ENCODE peak calls at places on chromosomes 3 and 15, in seven cellular contexts. P is mesendoderm, Y is H1, B is neuronal stem cell, N is IMR-90, G is mesenchymal stem cell, I is trophoblast cell. X is an unnamed sample.

GRCh38 chr15:83164409-83165404 is 42.9 kb downstream of the HDGFL3 start:
- DNase-seq in P (no peak), Y (no peak), B (no peak), N (peak; percentile 86), G (peak; percentile 65), I (no peak), X (no peak)

GRCh38 chr3:15942936-15943335 is 145.2 kb upstream of the ANKRD28 start:
- DNase-seq in P (no peak), Y (no peak), B (no peak), N (no peak), G (no peak), I (peak; percentile 21), X (no peak)

GRCh38 chr3:114081022-114081421 is 24.5 kb downstream of the QTRT2 start:
- DNase-seq in P (no peak), Y (no peak), B (no peak), N (peak; percentile 30), G (no peak), I (no peak), X (no peak)

GRCh38 chr3:187041362-187042061 is 97.8 kb downstream of the RPL39L start:
- DNase-seq in P (no peak), Y (no peak), B (no peak), N (peak; percentile 54), G (peak; percentile 38), I (no peak), X (no peak)

GRCh38 chr3:130463221-130463620 is 53.8 kb upstream of the COL6A6 start:
- DNase-seq in P (no peak), Y (no peak), B (no peak), N (no peak), G (no peak), I (no peak), X (no peak)

GRCh38 chr3:142273501-142273900 is 48.1 kb upstream of the GK5 start:
- DNase-seq in P (no peak), Y (no peak), B (no peak), N (no peak), G (no peak), I (no peak), X (no peak)

GRCh38 chr3:108489776-108490175 is 20.6 kb downstream of the MYH15 start:
- DNase-seq in P (peak; percentile 66), Y (no peak), B (peak; percentile 64), N (peak; percentile 51), G (peak; percentile 65), I (peak; percentile 84), X (peak; percentile 34)

GRCh38 chr3:15007681-15008141 is 57.4 kb downstream of the MRPS25 start:
- DNase-seq in P (no peak), Y (no peak), B (no peak), N (peak; percentile 97), G (peak; percentile 26), I (peak; percentile 62), X (no peak)

GRCh38 chr15:34650177-34650576 is 66.7 kb upstream of the GOLGA8B start:
- DNase-seq in P (no peak), Y (no peak), B (no peak), N (peak; percentile 91), G (peak; percentile 32), I (peak; percentile 6), X (no peak)

GRCh38 chr15:70473623-70474366 is 289.6 kb downstream of the UACA start:
- DNase-seq in P (no peak), Y (no peak), B (no peak), N (no peak), G (no peak), I (no peak), X (no peak)

GRCh38 chr3:14228611-14229470 is 50.2 kb downstream of the LSM3 start:
- DNase-seq in P (no peak), Y (no peak), B (no peak), N (no peak), G (no peak), I (peak; percentile 28), X (no peak)

GRCh38 chr3:130300888-130301287 is 44.6 kb upstream of the COL6A5 start:
- DNase-seq in P (no peak), Y (no peak), B (no peak), N (no peak), G (no peak), I (no peak), X (no peak)

GRCh38 chr15:51738553-51738952 is 1.1 kb upstream of the LYSMD2 start:
- DNase-seq in P (no peak), Y (no peak), B (no peak), N (no peak), G (no peak), I (no peak), X (no peak)

GRCh38 chr15:90834626-90835025 is 33.8 kb upstream of the FURIN start:
- DNase-seq in P (no peak), Y (no peak), B (no peak), N (no peak), G (no peak), I (peak; percentile 56), X (no peak)

GRCh38 chr3:134029256-134029733 is 430 bp downstream of the SLCO2A1 start:
- DNase-seq in P (peak; percentile 46), Y (no peak), B (no peak), N (peak; percentile 15), G (peak; percentile 33), I (peak; percentile 33), X (peak; percentile 46)

GRCh38 chr15:101810905-101811304 is 1.1 kb upstream of the OR4F15 start:
- DNase-seq in P (peak; percentile 3), Y (no peak), B (peak; percentile 1), N (no peak), G (peak; percentile 15), I (no peak), X (no peak)

GRCh38 chr15:72858205-72858604 is 74.6 kb upstream of the ADPGK start:
- DNase-seq in P (no peak), Y (no peak), B (no peak), N (no peak), G (no peak), I (no peak), X (no peak)

GRCh38 chr15:60548101-60548500 is 69.2 kb upstream of the ICE2 start:
- DNase-seq in P (no peak), Y (no peak), B (no peak), N (no peak), G (no peak), I (no peak), X (no peak)

GRCh38 chr15:81265944-81266775 is 57.8 kb downstream of the STARD5 start:
- DNase-seq in P (peak; percentile 86), Y (peak; percentile 70), B (peak; percentile 78), N (peak; percentile 80), G (peak; percentile 72), I (peak; percentile 93), X (peak; percentile 87)

GRCh38 chr3:46187876-46188275 is 20.2 kb downstream of the CCR1 start:
- DNase-seq in P (no peak), Y (no peak), B (no peak), N (peak; percentile 58), G (peak; percentile 55), I (peak; percentile 45), X (no peak)

DNA sequence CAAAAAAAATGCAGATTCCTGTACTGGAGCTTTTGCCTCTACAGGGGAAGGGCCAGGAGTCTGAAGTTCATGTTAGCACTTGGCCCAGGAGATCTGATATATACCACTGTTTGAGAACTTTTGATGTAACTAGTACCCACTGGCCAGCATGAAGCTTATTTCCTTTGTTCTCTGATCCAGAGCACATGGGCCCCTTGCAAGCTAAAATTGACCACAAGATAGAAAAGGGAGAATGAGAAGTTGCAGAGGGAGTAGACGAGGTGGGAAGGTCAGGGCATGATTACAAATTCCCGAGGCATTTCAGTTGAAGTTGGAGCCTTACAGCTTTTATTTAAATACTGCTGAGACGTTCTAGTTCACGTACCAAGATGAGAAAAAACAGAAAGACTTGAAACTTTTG is 28.2 kb downstream of the TGM4 start:
- DNase-seq in P (no peak), Y (no peak), B (no peak), N (no peak), G (no peak), I (no peak), X (no peak)
- H2BK5ac ChIP-seq in P (no peak overlapping the region), Y (no peak overlapping the region), B (no peak overlapping the region), N (no peak overlapping the region), G (no peak overlapping the region), I (no peak overlapping the region), X (no peak overlapping the region)

GRCh38 chr3:115819785-115820384 is 196.6 kb downstream of the GAP43 start:
- DNase-seq in P (peak; percentile 86), Y (peak; percentile 10), B (peak; percentile 59), N (peak; percentile 90), G (peak; percentile 85), I (peak; percentile 89), X (peak; percentile 50)

GRCh38 chr3:115814006-115814405 is 190.7 kb downstream of the GAP43 start:
- DNase-seq in P (no peak), Y (no peak), B (no peak), N (no peak), G (no peak), I (no peak), X (no peak)

DNA sequence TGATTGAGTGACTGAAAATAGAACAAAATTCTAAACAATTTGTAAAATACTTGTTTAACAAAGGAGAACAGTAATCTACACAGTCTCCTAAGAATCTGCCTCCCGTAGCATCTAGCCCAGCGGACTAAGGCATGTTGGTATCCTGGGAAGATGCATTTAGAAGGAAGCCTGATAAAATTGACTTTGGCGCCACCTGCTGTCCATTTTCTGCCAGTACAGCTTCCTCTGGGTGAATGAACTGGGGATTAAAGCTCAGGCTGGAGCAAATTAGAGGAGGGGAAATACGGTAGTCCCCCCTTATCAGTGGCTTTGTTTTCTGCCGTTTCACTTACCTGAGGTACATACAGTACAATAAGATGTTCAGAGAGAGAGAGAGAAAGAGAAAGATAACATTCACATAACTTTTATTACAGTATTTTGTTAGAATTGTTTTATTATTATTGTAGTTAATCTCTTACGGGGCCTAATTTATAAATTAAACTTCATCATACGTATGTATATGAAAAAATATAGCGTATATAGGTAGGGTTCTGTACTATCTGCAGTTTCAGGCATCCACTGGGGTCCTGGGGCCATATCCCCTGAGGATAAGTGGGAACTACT is 191.6 kb downstream of the GAP43 start:
- DNase-seq in P (peak; percentile 83), Y (peak; percentile 50), B (peak; percentile 85), N (peak; percentile 76), G (peak; percentile 77), I (peak; percentile 92), X (peak; percentile 83)
- H3K4me2 ChIP-seq in P (no peak overlapping the region), Y (no peak overlapping the region), B (no peak overlapping the region), N (no peak overlapping the region), G (no peak overlapping the region), I (no peak overlapping the region), X (no peak overlapping the region)

GRCh38 chr3:35739964-35740527 is 100.7 kb downstream of the ARPP21 start:
- DNase-seq in P (peak; percentile 60), Y (no peak), B (no peak), N (no peak), G (no peak), I (no peak), X (no peak)

GRCh38 chr3:35737080-35737479 is 97.8 kb downstream of the ARPP21 start:
- DNase-seq in P (no peak), Y (no peak), B (no peak), N (no peak), G (no peak), I (no peak), X (peak; percentile 31)

GRCh38 chr3:35737527-35737926 is 98.2 kb downstream of the ARPP21 start:
- DNase-seq in P (no peak), Y (no peak), B (no peak), N (no peak), G (no peak), I (no peak), X (no peak)

GRCh38 chr3:35737934-35738706 is 98.8 kb downstream of the ARPP21 start:
- DNase-seq in P (no peak), Y (no peak), B (no peak), N (no peak), G (no peak), I (no peak), X (no peak)

GRCh38 chr3:35739181-35739809 is 100.0 kb downstream of the ARPP21 start:
- DNase-seq in P (peak; percentile 55), Y (no peak), B (no peak), N (no peak), G (no peak), I (no peak), X (peak; percentile 43)
- H2BK5ac ChIP-seq in P (no peak overlapping the region), Y (no peak overlapping the region), B (no peak overlapping the region), N (no peak overlapping the region), G (no peak overlapping the region), I (no peak overlapping the region), X (no peak overlapping the region)

GRCh38 chr15:40684381-40684780 is 10.6 kb upstream of the RAD51 start:
- DNase-seq in P (no peak), Y (no peak), B (no peak), N (no peak), G (no peak), I (no peak), X (no peak)
- H3K4me2 ChIP-seq in P (no peak overlapping the region), Y (no peak overlapping the region), B (no peak overlapping the region), N (no peak overlapping the region), G (no peak overlapping the region), I (no peak overlapping the region), X (no peak overlapping the region)